ENCODE peak calls at places on chromosomes 7 and 10, in seven cellular contexts. One of them, this sample, is unnamed.

GRCh38 chr7:106462365-106462859 is 177.6 kb upstream of the NAMPT start:
- DNase-seq in prostate gland: no peak
- DNase-seq in astrocyte of the spinal cord: peak
- DNase-seq in NB4: peak
- DNase-seq in WTC11: no peak
- DNase-seq in AG10803: peak
- DNase-seq in right atrium auricular region: no peak
- DNase-seq in this sample: no peak

GRCh38 chr7:12674861-12675260 is 12.6 kb upstream of the ARL4A start:
- DNase-seq in prostate gland: no peak
- DNase-seq in astrocyte of the spinal cord: peak
- DNase-seq in NB4: peak
- DNase-seq in WTC11: no peak
- DNase-seq in AG10803: peak
- DNase-seq in right atrium auricular region: no peak
- DNase-seq in this sample: no peak

GRCh38 chr7:143487566-143487965 is 9.9 kb downstream of the TAS2R41 start:
- DNase-seq in prostate gland: peak
- DNase-seq in astrocyte of the spinal cord: no peak
- DNase-seq in NB4: no peak
- DNase-seq in WTC11: no peak
- DNase-seq in AG10803: peak
- DNase-seq in right atrium auricular region: peak
- DNase-seq in this sample: no peak

GRCh38 chr10:44960482-44961230 is 1.1 kb downstream of the RASSF4 start:
- DNase-seq in prostate gland: no peak
- DNase-seq in astrocyte of the spinal cord: no peak
- DNase-seq in NB4: peak
- DNase-seq in WTC11: no peak
- DNase-seq in AG10803: no peak
- DNase-seq in right atrium auricular region: peak
- DNase-seq in this sample: peak

GRCh38 chr7:44769381-44770209 is 20.9 kb downstream of the ZMIZ2 start:
- DNase-seq in prostate gland: no peak
- DNase-seq in astrocyte of the spinal cord: peak
- DNase-seq in NB4: peak
- DNase-seq in WTC11: no peak
- DNase-seq in AG10803: peak
- DNase-seq in right atrium auricular region: no peak
- DNase-seq in this sample: no peak

GRCh38 chr7:68792351-68792750 is 805.9 kb upstream of the AUTS2 start:
- DNase-seq in prostate gland: no peak
- DNase-seq in astrocyte of the spinal cord: no peak
- DNase-seq in NB4: no peak
- DNase-seq in WTC11: no peak
- DNase-seq in AG10803: no peak
- DNase-seq in right atrium auricular region: no peak
- DNase-seq in this sample: no peak

GRCh38 chr10:72800000-72800740 is 93.4 kb upstream of the OIT3 start:
- DNase-seq in prostate gland: no peak
- DNase-seq in astrocyte of the spinal cord: no peak
- DNase-seq in NB4: peak
- DNase-seq in WTC11: no peak
- DNase-seq in AG10803: peak
- DNase-seq in right atrium auricular region: no peak
- DNase-seq in this sample: no peak

GRCh38 chr7:159027803-159028455 is 116.7 kb downstream of the VIPR2 start:
- DNase-seq in prostate gland: peak
- DNase-seq in astrocyte of the spinal cord: no peak
- DNase-seq in NB4: peak
- DNase-seq in WTC11: no peak
- DNase-seq in AG10803: no peak
- DNase-seq in right atrium auricular region: peak
- DNase-seq in this sample: peak

GRCh38 chr7:20007510-20007909 is 209.7 kb downstream of the MACC1 start:
- DNase-seq in prostate gland: no peak
- DNase-seq in astrocyte of the spinal cord: no peak
- DNase-seq in NB4: no peak
- DNase-seq in WTC11: no peak
- DNase-seq in AG10803: no peak
- DNase-seq in right atrium auricular region: no peak
- DNase-seq in this sample: no peak

GRCh38 chr10:77713506-77714280 is 76.1 kb upstream of the KCNMA1 start:
- DNase-seq in prostate gland: no peak
- DNase-seq in astrocyte of the spinal cord: peak
- DNase-seq in NB4: peak
- DNase-seq in WTC11: no peak
- DNase-seq in AG10803: peak
- DNase-seq in right atrium auricular region: no peak
- DNase-seq in this sample: peak

GRCh38 chr10:79352035-79352595 is 4.8 kb downstream of the PPIF start:
- DNase-seq in prostate gland: no peak
- DNase-seq in astrocyte of the spinal cord: no peak
- DNase-seq in NB4: no peak
- DNase-seq in WTC11: no peak
- DNase-seq in AG10803: no peak
- DNase-seq in right atrium auricular region: no peak
- DNase-seq in this sample: peak

GRCh38 chr7:52669031-52669430 is 366.4 kb upstream of the POM121L12 start:
- DNase-seq in prostate gland: no peak
- DNase-seq in astrocyte of the spinal cord: no peak
- DNase-seq in NB4: no peak
- DNase-seq in WTC11: no peak
- DNase-seq in AG10803: no peak
- DNase-seq in right atrium auricular region: no peak
- DNase-seq in this sample: peak

GRCh38 chr10:114359041-114359952 is 45.0 kb downstream of the AFAP1L2 start:
- DNase-seq in prostate gland: no peak
- DNase-seq in astrocyte of the spinal cord: peak
- DNase-seq in NB4: no peak
- DNase-seq in WTC11: no peak
- DNase-seq in AG10803: no peak
- DNase-seq in right atrium auricular region: no peak
- DNase-seq in this sample: no peak

GRCh38 chr7:74480861-74481417 is 27.2 kb downstream of the GTF2IRD1 start:
- DNase-seq in prostate gland: no peak
- DNase-seq in astrocyte of the spinal cord: peak
- DNase-seq in NB4: peak
- DNase-seq in WTC11: no peak
- DNase-seq in AG10803: peak
- DNase-seq in right atrium auricular region: peak
- DNase-seq in this sample: peak

GRCh38 chr7:141012696-141013344 is 1.9 kb downstream of the MRPS33 start:
- DNase-seq in prostate gland: no peak
- DNase-seq in astrocyte of the spinal cord: no peak
- DNase-seq in NB4: no peak
- DNase-seq in WTC11: no peak
- DNase-seq in AG10803: no peak
- DNase-seq in right atrium auricular region: no peak
- DNase-seq in this sample: no peak

GRCh38 chr10:129466703-129467345 is at the start of gene MGMT:
- DNase-seq in prostate gland: peak
- DNase-seq in astrocyte of the spinal cord: peak
- DNase-seq in NB4: peak
- DNase-seq in WTC11: peak
- DNase-seq in AG10803: peak
- DNase-seq in right atrium auricular region: peak
- DNase-seq in this sample: peak

DNA sequence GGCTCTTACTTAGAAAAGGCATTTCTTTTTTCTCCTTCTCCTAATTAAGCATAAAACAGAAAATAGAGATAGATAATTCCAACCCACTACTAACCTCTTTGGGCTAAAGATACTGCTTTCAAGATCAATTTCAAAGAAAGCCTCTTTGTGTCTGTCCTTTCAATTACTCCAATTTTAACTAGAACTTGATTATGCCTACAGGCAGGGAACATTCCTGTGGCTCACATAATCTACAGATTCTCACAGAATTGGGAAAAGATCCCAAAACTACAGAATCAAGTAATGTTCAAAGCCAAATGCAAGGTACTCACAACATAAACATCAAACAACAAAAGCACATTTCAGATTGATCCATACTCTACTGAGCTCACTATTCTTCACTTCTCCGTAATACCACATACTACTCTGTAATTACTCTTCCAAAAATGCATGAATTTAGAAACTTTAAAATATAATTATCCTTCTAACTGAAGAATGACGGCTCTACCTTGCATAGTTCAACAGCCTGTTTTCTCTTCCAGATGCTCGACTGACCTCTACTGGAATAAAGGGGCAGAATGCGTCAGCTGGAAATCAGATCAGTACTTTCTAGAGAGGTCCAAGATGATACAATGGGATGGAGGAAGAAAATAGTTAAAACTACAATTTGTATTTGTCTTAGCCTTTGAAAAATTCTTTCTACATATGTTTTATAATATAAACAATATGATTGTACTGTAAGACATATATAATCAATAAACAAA is 3.9 kb downstream of the MTERF1 start:
- DNase-seq in prostate gland: no peak
- DNase-seq in astrocyte of the spinal cord: no peak
- DNase-seq in NB4: no peak
- DNase-seq in WTC11: no peak
- DNase-seq in AG10803: peak
- DNase-seq in right atrium auricular region: no peak
- DNase-seq in this sample: no peak
- TF ChIP-seq CTCF in prostate gland: peak
- TF ChIP-seq CTCF in astrocyte of the spinal cord: peak
- TF ChIP-seq CTCF in NB4: no peak
- TF ChIP-seq CTCF in WTC11: no peak
- TF ChIP-seq CTCF in AG10803: peak
- TF ChIP-seq CTCF in right atrium auricular region: no peak
- TF ChIP-seq CTCF in this sample: peak

GRCh38 chr10:209357-209756 is 74.1 kb downstream of the ZMYND11 start:
- DNase-seq in prostate gland: no peak
- DNase-seq in astrocyte of the spinal cord: peak
- DNase-seq in NB4: no peak
- DNase-seq in WTC11: no peak
- DNase-seq in AG10803: no peak
- DNase-seq in right atrium auricular region: no peak
- DNase-seq in this sample: no peak
- TF ChIP-seq CTCF in prostate gland: no peak
- TF ChIP-seq CTCF in astrocyte of the spinal cord: peak
- TF ChIP-seq CTCF in NB4: no peak
- TF ChIP-seq CTCF in WTC11: no peak
- TF ChIP-seq CTCF in AG10803: peak
- TF ChIP-seq CTCF in right atrium auricular region: no peak
- TF ChIP-seq CTCF in this sample: peak

DNA sequence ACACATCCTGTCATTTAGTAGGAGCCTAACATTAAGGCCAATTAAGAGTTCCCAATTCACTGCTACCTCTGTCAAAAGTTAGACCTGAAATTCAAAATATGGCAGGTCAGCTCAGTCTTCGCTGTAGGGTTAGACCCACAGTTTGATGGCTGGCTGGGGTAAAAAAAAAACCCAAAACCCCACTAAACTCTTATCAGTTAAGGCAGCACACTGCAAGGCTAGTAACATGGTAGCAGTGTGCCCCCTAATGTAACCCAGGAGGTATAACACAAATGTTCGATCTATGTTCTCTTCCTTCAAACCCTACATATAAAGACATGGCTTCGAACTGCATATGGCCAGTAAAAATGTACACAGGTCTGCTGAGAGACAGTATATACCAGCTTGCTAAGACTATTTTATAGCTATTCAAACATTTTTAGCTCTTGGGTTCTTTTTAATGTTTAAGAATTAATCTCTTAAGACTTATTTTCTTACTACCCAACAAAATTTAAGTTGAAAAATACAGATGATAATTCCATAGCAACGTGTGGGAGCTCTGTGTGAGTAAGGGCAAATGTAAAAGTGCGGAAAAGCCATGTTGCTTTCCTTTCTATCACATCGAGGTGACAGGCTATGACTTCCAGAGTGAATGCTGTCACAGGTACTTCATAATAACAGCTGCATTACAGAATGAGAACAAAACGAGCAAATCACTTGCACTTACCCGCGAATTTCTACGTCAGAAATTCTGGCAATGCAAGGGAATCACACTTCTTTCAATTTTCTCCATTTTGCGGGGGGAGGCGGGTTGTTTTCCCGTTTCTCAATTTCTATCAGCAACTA is 168.4 kb upstream of the IMMP2L start:
- DNase-seq in prostate gland: no peak
- DNase-seq in astrocyte of the spinal cord: no peak
- DNase-seq in NB4: peak
- DNase-seq in WTC11: no peak
- DNase-seq in AG10803: peak
- DNase-seq in right atrium auricular region: no peak
- DNase-seq in this sample: no peak
- TF ChIP-seq CTCF in prostate gland: no peak
- TF ChIP-seq CTCF in astrocyte of the spinal cord: peak
- TF ChIP-seq CTCF in NB4: peak
- TF ChIP-seq CTCF in WTC11: peak
- TF ChIP-seq CTCF in AG10803: peak
- TF ChIP-seq CTCF in right atrium auricular region: no peak
- TF ChIP-seq CTCF in this sample: peak

DNA sequence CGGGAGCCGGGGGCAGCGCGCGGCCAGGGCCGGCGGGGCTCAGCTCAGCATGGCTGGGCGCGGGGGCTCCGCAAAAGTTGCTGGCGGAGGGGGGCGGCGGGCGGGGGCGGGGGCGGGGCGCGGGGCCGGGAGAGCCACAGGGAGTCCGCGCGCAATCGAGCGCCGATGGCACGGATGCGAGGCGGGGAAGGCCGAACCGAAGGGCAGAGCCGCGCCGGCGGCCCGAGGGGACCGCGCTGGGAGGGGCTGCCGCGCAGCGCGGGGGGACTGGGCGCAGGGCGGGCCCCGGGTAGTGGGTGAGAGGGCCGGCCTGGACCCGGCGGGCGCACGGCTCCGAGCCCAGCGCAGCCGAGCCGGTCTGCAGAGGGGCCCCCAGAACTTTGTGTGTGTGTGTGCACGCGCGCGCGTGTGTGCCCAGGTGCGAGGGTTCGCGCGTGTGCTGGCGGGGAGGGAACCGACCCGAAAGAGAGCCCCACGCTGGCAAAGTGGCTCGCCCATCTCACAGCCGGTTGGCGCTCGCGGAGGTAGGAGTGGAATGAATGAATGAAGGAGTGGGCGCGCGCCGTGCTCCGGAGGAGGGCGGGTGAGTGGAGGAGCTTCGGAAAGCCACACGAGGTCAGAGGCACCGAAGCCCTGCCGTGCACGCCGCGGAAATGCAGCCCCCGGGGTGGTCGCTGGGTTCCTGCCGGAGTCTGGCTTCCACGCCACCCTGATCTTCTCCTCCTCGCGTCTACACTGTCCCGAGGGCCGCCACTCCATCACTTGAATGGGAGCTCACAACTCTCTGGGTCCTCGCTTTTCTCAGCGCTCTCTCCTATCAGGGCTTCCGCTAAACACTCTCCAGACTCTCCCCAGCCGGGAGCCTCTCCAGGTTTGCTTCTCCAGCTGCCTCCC is at the start of gene HIPK2:
- DNase-seq in prostate gland: peak
- DNase-seq in astrocyte of the spinal cord: peak
- DNase-seq in NB4: peak
- DNase-seq in WTC11: peak
- DNase-seq in AG10803: peak
- DNase-seq in right atrium auricular region: no peak
- DNase-seq in this sample: peak
- TF ChIP-seq CTCF in prostate gland: no peak
- TF ChIP-seq CTCF in astrocyte of the spinal cord: no peak
- TF ChIP-seq CTCF in NB4: no peak
- TF ChIP-seq CTCF in WTC11: no peak
- TF ChIP-seq CTCF in AG10803: no peak
- TF ChIP-seq CTCF in right atrium auricular region: no peak
- TF ChIP-seq CTCF in this sample: no peak